ENCODE peak calls at places on chromosomes 5 and 9, in five cellular contexts. One of them, this sample, is unnamed.

GRCh38 chr5:6602441-6602840 is 30.4 kb downstream of the NSUN2 start:
- DNase-seq in LNCaP clone FGC: no peak
- DNase-seq in fibroblast of mammary gland: no peak
- DNase-seq in SIG-M5: no peak
- DNase-seq in CD8-positive, alpha-beta memory T cell: no peak
- DNase-seq in this sample: no peak

GRCh38 chr5:135127604-135128240 is 93.7 kb upstream of the PITX1 start:
- DNase-seq in LNCaP clone FGC: no peak
- DNase-seq in fibroblast of mammary gland: peak; percentile 85
- DNase-seq in SIG-M5: no peak
- DNase-seq in CD8-positive, alpha-beta memory T cell: no peak
- DNase-seq in this sample: no peak

GRCh38 chr9:111975709-111976108 is 79.1 kb downstream of the UGCG start:
- DNase-seq in LNCaP clone FGC: peak; percentile 22
- DNase-seq in fibroblast of mammary gland: no peak
- DNase-seq in SIG-M5: no peak
- DNase-seq in CD8-positive, alpha-beta memory T cell: no peak
- DNase-seq in this sample: no peak

GRCh38 chr5:163912023-163912422 is 406.6 kb downstream of the MAT2B start:
- DNase-seq in LNCaP clone FGC: no peak
- DNase-seq in fibroblast of mammary gland: no peak
- DNase-seq in SIG-M5: no peak
- DNase-seq in CD8-positive, alpha-beta memory T cell: no peak
- DNase-seq in this sample: no peak

GRCh38 chr5:36301858-36302603 is at the start of gene RANBP3L:
- DNase-seq in LNCaP clone FGC: peak; percentile 78
- DNase-seq in fibroblast of mammary gland: peak; percentile 34
- DNase-seq in SIG-M5: no peak
- DNase-seq in CD8-positive, alpha-beta memory T cell: no peak
- DNase-seq in this sample: no peak

GRCh38 chr5:172452398-172453205 is 1.7 kb downstream of the SH3PXD2B start:
- DNase-seq in LNCaP clone FGC: no peak
- DNase-seq in fibroblast of mammary gland: peak; percentile 74
- DNase-seq in SIG-M5: no peak
- DNase-seq in CD8-positive, alpha-beta memory T cell: no peak
- DNase-seq in this sample: no peak

GRCh38 chr5:157998021-157998504 is 139.1 kb upstream of the CLINT1 start:
- DNase-seq in LNCaP clone FGC: no peak
- DNase-seq in fibroblast of mammary gland: peak; percentile 83
- DNase-seq in SIG-M5: no peak
- DNase-seq in CD8-positive, alpha-beta memory T cell: no peak
- DNase-seq in this sample: no peak

GRCh38 chr5:115773010-115773580 is 43.4 kb downstream of the CDO1 start:
- DNase-seq in LNCaP clone FGC: no peak
- DNase-seq in fibroblast of mammary gland: peak; percentile 14
- DNase-seq in SIG-M5: no peak
- DNase-seq in CD8-positive, alpha-beta memory T cell: no peak
- DNase-seq in this sample: no peak

This sample was measured in naive thymus-derived CD8-positive, alpha-beta T cell.